ENCODE peak calls at places on chromosomes 16 and 17, in five cellular contexts. N is H1, H is GM12878, W is HepG2, D is K562. Z is an unnamed sample.

GRCh38 chr16:29675811-29676643 is 3.0 kb upstream of the QPRT start:
- DNase-seq in N (no peak), H (no peak), W (peak), D (peak), Z (peak)

GRCh38 chr16:85329059-85329812 is 217.0 kb upstream of the CIBAR2 start:
- DNase-seq in N (no peak), H (no peak), W (no peak), D (no peak), Z (peak)

GRCh38 chr16:88743693-88744519 is 37.6 kb downstream of the CTU2 start:
- DNase-seq in N (peak), H (no peak), W (peak), D (peak), Z (peak)

GRCh38 chr17:48310748-48311213 is 119.2 kb downstream of the SKAP1 start:
- DNase-seq in N (no peak), H (no peak), W (no peak), D (peak), Z (no peak)

GRCh38 chr17:64001763-64002529 is 3.8 kb downstream of the PRR29 start:
- DNase-seq in N (no peak), H (no peak), W (no peak), D (peak), Z (no peak)

GRCh38 chr16:86355951-86356350 is 154.4 kb upstream of the FOXF1 start:
- DNase-seq in N (no peak), H (no peak), W (no peak), D (no peak), Z (peak)

GRCh38 chr16:66717112-66717675 is 20.7 kb upstream of the CMTM4 start:
- DNase-seq in N (no peak), H (no peak), W (peak), D (peak), Z (no peak)

GRCh38 chr16:81608515-81609209 is 164.1 kb downstream of the CMIP start:
- DNase-seq in N (no peak), H (no peak), W (no peak), D (peak), Z (no peak)

GRCh38 chr17:19551708-19552148 is 18.1 kb downstream of the SLC47A1 start:
- DNase-seq in N (no peak), H (no peak), W (peak), D (no peak), Z (no peak)

GRCh38 chr16:89449726-89450335 is 40.5 kb downstream of the ANKRD11 start:
- DNase-seq in N (no peak), H (no peak), W (no peak), D (no peak), Z (no peak)

GRCh38 chr16:19505600-19506303 is 16.1 kb downstream of the GDE1 start:
- DNase-seq in N (no peak), H (no peak), W (no peak), D (no peak), Z (no peak)

GRCh38 chr17:40251576-40251975 is 32.5 kb downstream of the WIPF2 start:
- DNase-seq in N (no peak), H (no peak), W (no peak), D (peak), Z (peak)

GRCh38 chr16:84703671-84704070 is 3.9 kb downstream of the USP10 start:
- DNase-seq in N (no peak), H (no peak), W (no peak), D (no peak), Z (no peak)

GRCh38 chr16:30351586-30352419 is 3.3 kb downstream of the CD2BP2 start:
- DNase-seq in N (no peak), H (no peak), W (no peak), D (no peak), Z (peak)

GRCh38 chr17:51650772-51651171 is 390.4 kb downstream of the UTP18 start:
- DNase-seq in N (no peak), H (no peak), W (no peak), D (no peak), Z (no peak)

GRCh38 chr17:82097187-82097918 is 683 bp downstream of the FASN start:
- DNase-seq in N (no peak), H (no peak), W (no peak), D (peak), Z (no peak)

GRCh38 chr17:29562615-29563014 is 4.2 kb downstream of the ABHD15 start:
- DNase-seq in N (peak), H (no peak), W (no peak), D (no peak), Z (no peak)

GRCh38 chr17:52756739-52757138 is 598.2 kb upstream of the CA10 start:
- DNase-seq in N (no peak), H (no peak), W (no peak), D (no peak), Z (no peak)

GRCh38 chr16:50040028-50040427 is 15.0 kb downstream of the CNEP1R1 start:
- DNase-seq in N (no peak), H (no peak), W (peak), D (no peak), Z (no peak)

GRCh38 chr17:82107341-82107860 is 9.4 kb upstream of the FASN start:
- DNase-seq in N (peak), H (no peak), W (peak), D (no peak), Z (no peak)

GRCh38 chr17:9339958-9340357 is 235.7 kb downstream of the STX8 start:
- DNase-seq in N (no peak), H (no peak), W (no peak), D (no peak), Z (no peak)

GRCh38 chr17:8149419-8150193 is 2.6 kb downstream of the PER1 start:
- DNase-seq in N (no peak), H (no peak), W (no peak), D (no peak), Z (no peak)

GRCh38 chr17:7045492-7046126 is 1.7 kb upstream of the SLC16A11 start:
- DNase-seq in N (no peak), H (peak), W (peak), D (no peak), Z (peak)

GRCh38 chr16:17633146-17633966 is 162.6 kb upstream of the XYLT1 start:
- DNase-seq in N (no peak), H (no peak), W (no peak), D (no peak), Z (no peak)

GRCh38 chr16:30903596-30903995 is 7.2 kb downstream of the CTF1 start:
- DNase-seq in N (no peak), H (no peak), W (peak), D (no peak), Z (no peak)

GRCh38 chr16:82629441-82630027 is 2.8 kb downstream of the CDH13 start:
- DNase-seq in N (no peak), H (no peak), W (no peak), D (no peak), Z (no peak)

GRCh38 chr17:9062399-9062902 is 41.1 kb downstream of the NTN1 start:
- DNase-seq in N (no peak), H (no peak), W (no peak), D (no peak), Z (no peak)

GRCh38 chr17:54784305-54784704 is 116.3 kb upstream of the TOM1L1 start:
- DNase-seq in N (no peak), H (no peak), W (no peak), D (no peak), Z (no peak)

GRCh38 chr16:71351558-71351901 is 7.0 kb upstream of the CALB2 start:
- DNase-seq in N (no peak), H (no peak), W (no peak), D (no peak), Z (no peak)

GRCh38 chr17:28812980-28813377 is 29.6 kb downstream of the FAM222B start:
- DNase-seq in N (no peak), H (no peak), W (no peak), D (no peak), Z (no peak)

GRCh38 chr17:30323262-30323894 is 10.5 kb downstream of the TMIGD1 start:
- DNase-seq in N (no peak), H (no peak), W (no peak), D (no peak), Z (no peak)

GRCh38 chr17:64118452-64118979 is 11.4 kb downstream of the ERN1 start:
- DNase-seq in N (no peak), H (no peak), W (no peak), D (peak), Z (no peak)

GRCh38 chr16:85612191-85612800 is 826 bp upstream of the GSE1 start:
- DNase-seq in N (peak), H (no peak), W (peak), D (peak), Z (peak)

GRCh38 chr17:2194778-2195417 is 108.7 kb downstream of the SMG6 start:
- DNase-seq in N (peak), H (no peak), W (no peak), D (peak), Z (no peak)

GRCh38 chr17:45997624-45998023 is 1.4 kb upstream of the STH start:
- DNase-seq in N (no peak), H (no peak), W (no peak), D (no peak), Z (no peak)
- TF ChIP-seq SRF in N (no peak), H (no peak), W (no peak), D (no peak), Z (no peak)

GRCh38 chr17:76696763-76697701 is 13.7 kb downstream of the MXRA7 start:
- DNase-seq in N (no peak), H (peak), W (peak), D (no peak), Z (no peak)
- TF ChIP-seq SRF in N (no peak), H (no peak), W (no peak), D (no peak), Z (no peak)

DNA sequence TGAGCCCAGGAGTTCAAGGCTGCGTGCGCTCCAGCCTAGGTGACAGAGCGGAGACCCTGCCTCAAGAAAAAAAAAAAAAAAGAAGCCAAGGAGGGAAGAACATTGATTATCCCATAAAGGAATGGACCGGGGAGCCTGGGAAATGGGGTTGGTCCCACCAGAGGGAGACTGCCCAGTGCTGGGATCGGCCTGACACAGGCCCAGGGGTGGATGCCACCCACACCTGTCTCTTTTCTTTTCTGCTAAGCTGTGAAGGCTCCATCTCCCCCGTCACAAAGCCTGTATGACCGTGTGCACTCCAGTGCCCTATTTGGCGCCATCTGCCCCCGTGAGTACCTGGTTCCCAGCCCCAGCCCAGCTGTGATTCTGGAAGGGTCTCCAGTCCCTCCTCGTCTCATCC is 15.7 kb downstream of the UBALD1 start:
- DNase-seq in N (no peak), H (no peak), W (no peak), D (no peak), Z (no peak)
- TF ChIP-seq SRF in N (no peak), H (no peak), W (no peak), D (no peak), Z (no peak)

GRCh38 chr17:35171834-35172233 is 22.4 kb downstream of the SLC35G3 start:
- DNase-seq in N (no peak), H (no peak), W (no peak), D (no peak), Z (no peak)
- TF ChIP-seq SRF in N (no peak), H (no peak), W (no peak), D (no peak), Z (no peak)

GRCh38 chr16:48536600-48537200 is 73.3 kb downstream of the N4BP1 start:
- DNase-seq in N (no peak), H (no peak), W (no peak), D (no peak), Z (no peak)

GRCh38 chr16:48537275-48537674 is 72.7 kb downstream of the N4BP1 start:
- DNase-seq in N (peak), H (no peak), W (no peak), D (no peak), Z (no peak)

GRCh38 chr16:48534601-48535340 is 75.2 kb downstream of the N4BP1 start:
- DNase-seq in N (no peak), H (no peak), W (no peak), D (no peak), Z (no peak)

GRCh38 chr16:48535369-48535787 is 74.6 kb downstream of the N4BP1 start:
- DNase-seq in N (no peak), H (no peak), W (no peak), D (no peak), Z (no peak)

GRCh38 chr16:48535831-48536599 is 74.0 kb downstream of the N4BP1 start:
- DNase-seq in N (no peak), H (peak), W (peak), D (no peak), Z (no peak)
- TF ChIP-seq SRF in N (no peak), H (peak), W (no peak), D (no peak), Z (no peak)

DNA sequence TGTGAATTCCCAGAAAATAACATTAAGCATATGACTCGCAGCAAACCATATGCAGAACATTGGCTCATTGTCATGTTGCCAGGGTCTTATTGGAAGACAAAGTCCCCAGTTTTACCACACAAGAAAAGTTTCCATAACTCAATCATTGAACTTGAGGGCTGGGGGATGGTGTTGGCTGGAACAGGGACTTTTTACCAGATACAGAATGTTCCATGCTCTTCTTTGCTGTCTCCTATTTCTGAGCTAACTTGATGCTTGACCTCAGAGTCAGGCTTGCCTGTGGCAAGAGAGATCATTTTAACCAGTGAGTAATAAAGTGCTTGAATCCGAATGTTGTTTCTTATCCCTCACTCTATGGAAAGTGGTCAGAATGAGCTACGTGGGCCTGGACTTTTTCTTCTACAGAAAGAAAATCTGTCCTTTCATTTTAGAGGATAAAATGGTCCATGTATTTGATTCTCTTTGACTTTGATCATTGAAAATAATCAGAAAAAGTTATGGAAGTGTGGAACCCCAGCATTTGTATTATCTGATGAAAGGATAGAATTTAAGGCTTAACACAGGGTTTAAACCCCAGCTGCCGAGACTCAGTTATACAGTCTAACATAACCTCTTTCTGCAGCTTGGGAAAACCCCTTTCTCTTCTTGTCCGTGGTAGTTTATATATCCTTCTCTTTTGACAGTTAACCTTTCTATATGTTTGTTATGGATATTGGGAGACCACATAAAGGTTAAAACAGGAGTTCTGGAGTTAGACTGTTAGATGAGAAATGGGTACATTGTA is 67.0 kb downstream of the TUBD1 start:
- DNase-seq in N (no peak), H (no peak), W (no peak), D (no peak), Z (no peak)
- TF ChIP-seq SRF in N (no peak), H (no peak), W (no peak), D (no peak), Z (no peak)

DNA sequence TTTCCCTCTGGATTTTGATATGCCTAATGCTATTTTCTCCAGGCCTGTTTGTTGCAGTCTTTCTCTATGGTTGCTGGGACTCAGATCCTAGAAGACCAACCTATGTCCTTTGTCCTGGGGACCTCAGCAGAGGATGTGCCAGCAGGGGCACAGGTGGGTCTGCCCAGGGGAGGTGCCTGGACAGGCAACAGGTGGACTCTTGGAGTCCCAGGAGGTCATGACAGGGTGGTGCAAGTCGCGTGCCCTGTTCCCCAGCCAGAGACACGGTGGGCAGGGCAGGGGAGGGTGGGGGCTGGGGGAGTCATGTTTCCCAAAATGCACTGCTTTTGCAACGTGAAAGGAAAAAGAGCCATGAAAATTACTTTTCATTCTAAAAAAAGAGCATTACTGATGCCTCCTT is 26.3 kb upstream of the PLLP start:
- DNase-seq in N (no peak), H (no peak), W (no peak), D (no peak), Z (no peak)
- TF ChIP-seq SRF in N (no peak), H (no peak), W (no peak), D (no peak), Z (no peak)

GRCh38 chr16:79752421-79752820 is 151.9 kb upstream of the MAF start:
- DNase-seq in N (no peak), H (no peak), W (no peak), D (no peak), Z (no peak)
- TF ChIP-seq SRF in N (no peak), H (no peak), W (no peak), D (no peak), Z (no peak)

GRCh38 chr16:77711775-77712174 is 10.5 kb upstream of the NUDT7 start:
- DNase-seq in N (no peak), H (no peak), W (peak), D (no peak), Z (no peak)
- TF ChIP-seq SRF in N (no peak), H (no peak), W (no peak), D (no peak), Z (no peak)